ENCODE peak calls at places on chromosomes 16 and 17, in four cellular contexts. U is HT1080; C is hypothalamus; R is activated naive CD4-positive, alpha-beta T cell treated with anti-CD3 and anti-CD28 coated beads for 36 hours. D is an unnamed sample.

GRCh38 chr16:68640972-68641371 is 4.1 kb upstream of the CDH3 start:
- DNase-seq in R (no peak), C (no peak), U (peak), D (no peak)

GRCh38 chr16:86931410-86931941 is 353.1 kb downstream of the FOXL1 start:
- DNase-seq in R (no peak), C (no peak), U (no peak), D (no peak)

GRCh38 chr17:21705021-21705601 is 12.8 kb downstream of the KCNJ18 start:
- DNase-seq in U (no peak), C (no peak), R (no peak), D (no peak)

GRCh38 chr17:59830007-59830630 is 62.6 kb downstream of the TUBD1 start:
- DNase-seq in R (peak), C (no peak), U (peak), D (no peak)

GRCh38 chr16:53220585-53220984 is 165.8 kb downstream of the CHD9 start:
- DNase-seq in C (no peak), R (peak), U (no peak), D (no peak)

GRCh38 chr17:28327709-28328108 is 7.6 kb downstream of the IFT20 start:
- DNase-seq in C (no peak), R (no peak), U (no peak), D (no peak)

GRCh38 chr16:2720719-2721633 is 952 bp upstream of the PRSS27 start:
- DNase-seq in C (peak), U (peak), R (peak), D (peak)

GRCh38 chr17:40841246-40841645 is 18.8 kb upstream of the KRT10 start:
- DNase-seq in U (no peak), C (no peak), R (no peak), D (no peak)

GRCh38 chr17:45043268-45043681 is 8.2 kb downstream of the DCAKD start:
- DNase-seq in R (no peak), C (no peak), U (no peak), D (peak)

GRCh38 chr17:34579979-34580684 is 750 bp downstream of the TMEM132E start:
- DNase-seq in C (no peak), U (no peak), R (no peak), D (no peak)

GRCh38 chr17:34886831-34887230 is 74.4 kb downstream of the CCT6B start:
- DNase-seq in R (no peak), U (no peak), C (no peak), D (no peak)

GRCh38 chr16:58732545-58733247 is 1.4 kb downstream of the GOT2 start:
- DNase-seq in C (no peak), U (peak), R (peak), D (no peak)

GRCh38 chr17:62621223-62621622 is 6.2 kb upstream of the MRC2 start:
- DNase-seq in U (no peak), C (no peak), R (no peak), D (no peak)

GRCh38 chr17:14261406-14261805 is 24.7 kb upstream of the CDRT15 start:
- DNase-seq in U (no peak), R (no peak), C (no peak), D (no peak)

GRCh38 chr17:11598274-11599221 is at the start of gene DNAH9:
- DNase-seq in C (peak), U (peak), R (peak), D (peak)

GRCh38 chr17:34201225-34201624 is 53.9 kb upstream of the CCL2 start:
- DNase-seq in C (no peak), R (peak), U (peak), D (no peak)

GRCh38 chr16:54266363-54266955 is 20.1 kb downstream of the IRX3 start:
- DNase-seq in R (no peak), C (no peak), U (no peak), D (no peak)

GRCh38 chr17:64190468-64190867 is 60.5 kb upstream of the ERN1 start:
- DNase-seq in C (no peak), R (no peak), U (no peak), D (no peak)

GRCh38 chr17:76481091-76481655 is 13.8 kb downstream of the AANAT start:
- DNase-seq in C (no peak), R (no peak), U (no peak), D (no peak)

GRCh38 chr16:635573-636205 is 416 bp downstream of the METTL26 start:
- DNase-seq in U (no peak), C (no peak), R (peak), D (no peak)

GRCh38 chr16:50360033-50360778 is 8.6 kb downstream of the BRD7 start:
- DNase-seq in R (no peak), U (no peak), C (no peak), D (no peak)

GRCh38 chr17:4101127-4101798 is 41.6 kb downstream of the ZZEF1 start:
- DNase-seq in R (no peak), C (no peak), U (no peak), D (no peak)

GRCh38 chr17:17351356-17351891 is 48.3 kb downstream of the NT5M start:
- DNase-seq in U (no peak), R (no peak), C (no peak), D (peak)

GRCh38 chr17:63919311-63919723 is 678 bp upstream of the GH1 start:
- DNase-seq in C (no peak), U (peak), R (peak), D (peak)

GRCh38 chr17:50181601-50182345 is 16.0 kb downstream of the SGCA start:
- DNase-seq in U (no peak), R (no peak), C (no peak), D (no peak)

GRCh38 chr16:69691980-69692911 is 34.1 kb downstream of the NQO1 start:
- DNase-seq in R (peak), C (no peak), U (no peak), D (no peak)

GRCh38 chr17:81665205-81666091 is 957 bp downstream of the OXLD1 start:
- DNase-seq in U (peak), R (peak), C (no peak), D (peak)

GRCh38 chr17:77944390-77945222 is 13.9 kb upstream of the TNRC6C start:
- DNase-seq in C (no peak), R (no peak), U (no peak), D (peak)

GRCh38 chr16:81625544-81626152 is 153.4 kb upstream of the PLCG2 start:
- DNase-seq in R (peak), U (peak), C (peak), D (peak)

GRCh38 chr16:70576431-70577255 is 53.0 kb downstream of the SF3B3 start:
- DNase-seq in U (peak), R (no peak), C (no peak), D (no peak)